ENCODE peak calls at places on chromosomes 7 and 10, in six cellular contexts. D, F, G, K, I and H are unnamed samples.

GRCh38 chr10:112365451-112365850 is 8.5 kb upstream of the ACSL5 start:
- DNase-seq in I (no peak), K (no peak), G (no peak), F (no peak), D (no peak), H (no peak)

GRCh38 chr10:19250542-19250941 is 201.9 kb downstream of the MALRD1 start:
- DNase-seq in K (no peak), F (no peak), D (no peak), G (no peak), I (no peak), H (no peak)

GRCh38 chr7:152674860-152675760 is 831 bp downstream of the XRCC2 start:
- DNase-seq in K (no peak), D (peak), I (no peak), G (peak), F (no peak), H (no peak)

GRCh38 chr10:22427890-22428571 is 82.7 kb downstream of the SPAG6 start:
- DNase-seq in D (no peak), I (no peak), F (no peak), K (no peak), G (no peak), H (no peak)

GRCh38 chr7:107725138-107725740 is 18.7 kb upstream of the CBLL1 start:
- DNase-seq in D (peak), F (no peak), I (peak), G (peak), K (no peak), H (no peak)

GRCh38 chr7:159030490-159031134 is 114.1 kb downstream of the VIPR2 start:
- DNase-seq in I (peak), G (peak), K (no peak), D (no peak), F (no peak), H (no peak)

GRCh38 chr10:126969310-126969709 is 64.1 kb downstream of the DOCK1 start:
- DNase-seq in I (no peak), K (no peak), D (no peak), G (peak), F (no peak), H (no peak)

GRCh38 chr7:142485617-142486226 is 227.9 kb upstream of the PRSS58 start:
- DNase-seq in F (no peak), D (peak), G (peak), K (no peak), I (no peak), H (no peak)